ENCODE peak calls at places on chromosomes 5 and 9, in eight cellular contexts. One of them, this sample, is unnamed.

GRCh38 chr5:35374584-35374983 is 144.3 kb upstream of the PRLR start:
- DNase-seq in colonic mucosa: peak
- DNase-seq in fibroblast of lung: no peak
- DNase-seq in endodermal cell: no peak
- DNase-seq in IMR-90: no peak
- DNase-seq in GM12878: no peak
- DNase-seq in adipocyte: no peak
- DNase-seq in H1: no peak
- DNase-seq in this sample: no peak

GRCh38 chr9:99106044-99106375 is 1.1 kb downstream of the TGFBR1 start:
- DNase-seq in endodermal cell: no peak
- DNase-seq in fibroblast of lung: no peak
- DNase-seq in adipocyte: no peak
- DNase-seq in H1: no peak
- DNase-seq in GM12878: no peak
- DNase-seq in colonic mucosa: no peak
- DNase-seq in IMR-90: no peak
- DNase-seq in this sample: no peak

GRCh38 chr9:136361047-136361756 is 2.3 kb downstream of the DNLZ start:
- DNase-seq in colonic mucosa: no peak
- DNase-seq in endodermal cell: no peak
- DNase-seq in H1: no peak
- DNase-seq in IMR-90: peak
- DNase-seq in GM12878: no peak
- DNase-seq in adipocyte: no peak
- DNase-seq in fibroblast of lung: peak
- DNase-seq in this sample: no peak

GRCh38 chr5:38551020-38552017 is 5.1 kb downstream of the LIFR start:
- DNase-seq in H1: no peak
- DNase-seq in fibroblast of lung: peak
- DNase-seq in endodermal cell: peak
- DNase-seq in colonic mucosa: no peak
- DNase-seq in GM12878: no peak
- DNase-seq in IMR-90: peak
- DNase-seq in adipocyte: peak
- DNase-seq in this sample: peak

GRCh38 chr5:126234563-126235195 is 188.5 kb upstream of the GRAMD2B start:
- DNase-seq in H1: no peak
- DNase-seq in fibroblast of lung: peak
- DNase-seq in IMR-90: peak
- DNase-seq in adipocyte: peak
- DNase-seq in colonic mucosa: no peak
- DNase-seq in endodermal cell: peak
- DNase-seq in GM12878: no peak
- DNase-seq in this sample: peak

GRCh38 chr5:17219006-17219422 is 1.6 kb downstream of the BASP1 start:
- DNase-seq in colonic mucosa: no peak
- DNase-seq in adipocyte: peak
- DNase-seq in fibroblast of lung: peak
- DNase-seq in IMR-90: no peak
- DNase-seq in endodermal cell: peak
- DNase-seq in H1: no peak
- DNase-seq in GM12878: no peak
- DNase-seq in this sample: no peak

GRCh38 chr5:160233215-160233614 is 3.9 kb downstream of the FABP6 start:
- DNase-seq in adipocyte: peak
- DNase-seq in colonic mucosa: no peak
- DNase-seq in endodermal cell: no peak
- DNase-seq in IMR-90: peak
- DNase-seq in H1: no peak
- DNase-seq in GM12878: peak
- DNase-seq in fibroblast of lung: peak
- DNase-seq in this sample: no peak

GRCh38 chr5:36662291-36662851 is 56.0 kb downstream of the SLC1A3 start:
- DNase-seq in IMR-90: no peak
- DNase-seq in adipocyte: no peak
- DNase-seq in fibroblast of lung: peak
- DNase-seq in GM12878: no peak
- DNase-seq in colonic mucosa: no peak
- DNase-seq in H1: no peak
- DNase-seq in endodermal cell: peak
- DNase-seq in this sample: no peak

GRCh38 chr9:94250456-94250855 is 8.6 kb upstream of the ZNF169 start:
- DNase-seq in adipocyte: no peak
- DNase-seq in GM12878: no peak
- DNase-seq in IMR-90: no peak
- DNase-seq in colonic mucosa: no peak
- DNase-seq in H1: no peak
- DNase-seq in endodermal cell: peak
- DNase-seq in fibroblast of lung: no peak
- DNase-seq in this sample: no peak

GRCh38 chr5:107580902-107581823 is 89.6 kb downstream of the EFNA5 start:
- DNase-seq in adipocyte: peak
- DNase-seq in endodermal cell: no peak
- DNase-seq in fibroblast of lung: no peak
- DNase-seq in IMR-90: no peak
- DNase-seq in colonic mucosa: no peak
- DNase-seq in H1: no peak
- DNase-seq in GM12878: no peak
- DNase-seq in this sample: no peak

GRCh38 chr9:16150938-16151650 is 598.3 kb downstream of the CCDC171 start:
- DNase-seq in GM12878: peak
- DNase-seq in fibroblast of lung: no peak
- DNase-seq in endodermal cell: no peak
- DNase-seq in adipocyte: no peak
- DNase-seq in H1: no peak
- DNase-seq in colonic mucosa: no peak
- DNase-seq in IMR-90: no peak
- DNase-seq in this sample: no peak

GRCh38 chr9:36902063-36902735 is 131.9 kb downstream of the PAX5 start:
- DNase-seq in colonic mucosa: no peak
- DNase-seq in endodermal cell: peak
- DNase-seq in GM12878: no peak
- DNase-seq in fibroblast of lung: no peak
- DNase-seq in adipocyte: no peak
- DNase-seq in H1: no peak
- DNase-seq in IMR-90: no peak
- DNase-seq in this sample: no peak

GRCh38 chr5:80871541-80871961 is 88.6 kb upstream of the RASGRF2 start:
- DNase-seq in colonic mucosa: no peak
- DNase-seq in adipocyte: no peak
- DNase-seq in fibroblast of lung: peak
- DNase-seq in GM12878: no peak
- DNase-seq in IMR-90: peak
- DNase-seq in endodermal cell: no peak
- DNase-seq in H1: no peak
- DNase-seq in this sample: no peak

GRCh38 chr9:109914280-109915027 is 134.5 kb downstream of the PALM2AKAP2 start:
- DNase-seq in IMR-90: peak
- DNase-seq in colonic mucosa: no peak
- DNase-seq in H1: no peak
- DNase-seq in fibroblast of lung: peak
- DNase-seq in endodermal cell: no peak
- DNase-seq in GM12878: peak
- DNase-seq in adipocyte: peak
- DNase-seq in this sample: no peak

GRCh38 chr5:64834037-64834436 is 65.3 kb downstream of the CWC27 start:
- DNase-seq in endodermal cell: no peak
- DNase-seq in adipocyte: peak
- DNase-seq in fibroblast of lung: peak
- DNase-seq in colonic mucosa: no peak
- DNase-seq in H1: no peak
- DNase-seq in IMR-90: peak
- DNase-seq in GM12878: no peak
- DNase-seq in this sample: no peak

GRCh38 chr5:90645024-90645610 is 86.5 kb downstream of the ADGRV1 start:
- DNase-seq in endodermal cell: peak
- DNase-seq in fibroblast of lung: peak
- DNase-seq in colonic mucosa: no peak
- DNase-seq in H1: peak
- DNase-seq in adipocyte: no peak
- DNase-seq in GM12878: no peak
- DNase-seq in IMR-90: no peak
- DNase-seq in this sample: peak

GRCh38 chr5:169746147-169746694 is 109.1 kb downstream of the DOCK2 start:
- DNase-seq in colonic mucosa: no peak
- DNase-seq in H1: no peak
- DNase-seq in adipocyte: no peak
- DNase-seq in fibroblast of lung: peak
- DNase-seq in endodermal cell: peak
- DNase-seq in GM12878: peak
- DNase-seq in IMR-90: no peak
- DNase-seq in this sample: no peak

GRCh38 chr5:167934561-167934971 is 356.9 kb upstream of the WWC1 start:
- DNase-seq in endodermal cell: no peak
- DNase-seq in GM12878: no peak
- DNase-seq in IMR-90: no peak
- DNase-seq in H1: no peak
- DNase-seq in fibroblast of lung: peak
- DNase-seq in adipocyte: no peak
- DNase-seq in colonic mucosa: no peak
- DNase-seq in this sample: no peak

GRCh38 chr5:153965102-153965645 is 73.5 kb downstream of the FAM114A2 start:
- DNase-seq in fibroblast of lung: peak
- DNase-seq in endodermal cell: peak
- DNase-seq in colonic mucosa: peak
- DNase-seq in GM12878: peak
- DNase-seq in H1: no peak
- DNase-seq in adipocyte: peak
- DNase-seq in IMR-90: peak
- DNase-seq in this sample: peak

DNA sequence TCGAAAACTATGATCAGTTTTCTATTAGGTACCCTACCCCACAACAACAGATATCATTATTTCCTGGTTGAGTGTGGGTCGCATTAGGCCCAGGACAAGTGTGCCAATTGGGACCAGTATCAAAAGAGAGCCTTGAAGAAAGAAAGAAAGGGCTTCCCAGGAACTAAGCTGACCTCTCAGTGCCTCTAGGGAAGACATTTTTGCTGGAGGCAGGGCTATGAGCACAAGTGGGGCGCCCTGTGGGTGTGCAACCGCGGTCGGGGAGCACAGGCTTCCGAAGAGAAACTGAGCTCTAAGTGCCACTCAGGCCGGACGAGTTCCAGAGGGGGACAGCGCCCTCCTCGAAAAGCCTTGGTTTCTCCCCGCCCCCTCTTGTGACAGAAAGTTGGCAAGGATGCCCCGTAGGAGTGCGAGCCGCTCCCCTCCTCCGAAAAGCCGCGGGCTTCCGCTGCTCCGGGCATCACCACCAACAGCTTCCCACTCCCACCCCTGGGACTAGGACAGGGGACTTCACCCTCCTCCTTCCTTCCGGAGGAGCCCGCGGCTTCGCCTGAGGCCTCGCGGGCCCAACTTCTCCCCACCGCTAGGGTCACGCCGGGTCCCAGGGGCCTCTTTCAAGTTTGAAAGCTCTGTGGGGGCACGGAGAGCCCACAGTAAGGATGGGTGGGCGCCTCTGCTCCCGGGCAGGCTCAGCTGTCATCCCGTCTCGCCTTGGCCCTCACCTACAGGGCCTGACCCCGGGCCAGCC is 2.0 kb downstream of the NR2F1-AS1 start:
- DNase-seq in adipocyte: peak
- DNase-seq in H1: no peak
- DNase-seq in colonic mucosa: peak
- DNase-seq in GM12878: no peak
- DNase-seq in endodermal cell: no peak
- DNase-seq in IMR-90: peak
- DNase-seq in fibroblast of lung: peak
- DNase-seq in this sample: no peak
- H3K9ac ChIP-seq in adipocyte: peak
- H3K9ac ChIP-seq in H1: no peak
- H3K9ac ChIP-seq in colonic mucosa: peak
- H3K9ac ChIP-seq in GM12878: no peak
- H3K9ac ChIP-seq in endodermal cell: no peak
- H3K9ac ChIP-seq in IMR-90: peak
- H3K9ac ChIP-seq in fibroblast of lung: peak
- H3K9ac ChIP-seq in this sample: no peak

DNA sequence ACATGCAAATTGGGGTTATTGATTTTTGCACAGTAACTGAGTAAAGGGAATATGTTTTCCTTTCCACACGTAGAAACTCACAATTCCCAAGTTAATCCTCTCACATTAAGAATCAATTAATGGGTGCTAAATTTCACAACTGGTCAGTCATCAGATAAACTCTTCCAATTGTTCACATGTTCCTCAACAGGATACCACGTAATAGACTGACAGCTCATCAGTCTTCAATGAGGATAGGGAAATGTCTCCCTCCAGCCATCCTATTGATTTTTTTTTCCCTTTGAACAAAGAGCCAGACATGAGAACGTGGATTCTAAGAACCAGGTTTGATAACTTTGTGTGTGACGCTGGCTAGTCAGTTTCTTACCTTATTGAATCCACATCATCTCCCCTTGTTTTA is 768 bp upstream of the CER1 start:
- DNase-seq in adipocyte: no peak
- DNase-seq in GM12878: no peak
- DNase-seq in endodermal cell: no peak
- DNase-seq in fibroblast of lung: no peak
- DNase-seq in IMR-90: no peak
- DNase-seq in H1: no peak
- DNase-seq in colonic mucosa: no peak
- DNase-seq in this sample: no peak
- H3K9ac ChIP-seq in adipocyte: no peak
- H3K9ac ChIP-seq in GM12878: no peak
- H3K9ac ChIP-seq in endodermal cell: peak
- H3K9ac ChIP-seq in fibroblast of lung: no peak
- H3K9ac ChIP-seq in IMR-90: no peak
- H3K9ac ChIP-seq in H1: no peak
- H3K9ac ChIP-seq in colonic mucosa: no peak
- H3K9ac ChIP-seq in this sample: no peak

DNA sequence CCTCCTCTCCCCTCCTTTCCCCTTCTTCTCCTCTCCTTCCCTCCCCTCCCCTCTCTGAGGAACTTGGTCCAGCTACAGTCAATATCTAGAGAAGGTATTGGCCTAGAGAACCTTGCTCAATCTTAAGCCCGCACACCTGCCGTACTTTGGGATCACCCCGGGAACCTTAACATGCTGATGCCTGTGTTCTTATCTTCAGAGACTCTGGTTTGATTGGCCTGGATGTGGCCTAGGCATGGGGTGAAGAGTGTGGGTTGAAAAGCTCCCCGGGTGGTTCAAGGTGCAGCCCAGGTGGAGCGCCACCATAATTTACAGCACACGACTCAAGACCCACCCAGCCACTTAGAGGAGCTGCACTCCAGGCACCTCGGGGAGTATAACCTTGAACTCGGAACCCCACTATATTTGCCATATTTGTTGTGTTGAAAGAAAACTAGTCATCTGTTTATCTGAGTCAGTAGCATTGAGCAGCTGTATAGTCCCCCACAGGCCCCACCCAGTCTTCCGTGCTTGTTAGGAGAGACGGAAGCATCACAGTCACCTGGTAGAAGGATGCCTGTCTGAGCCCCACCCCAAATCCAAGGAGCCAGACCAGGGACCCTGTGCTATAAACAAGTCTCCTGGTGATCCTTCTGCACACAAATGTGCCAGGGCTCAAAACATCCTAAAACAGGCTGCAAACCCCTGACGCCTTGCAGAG is 14.4 kb upstream of the PHF19 start:
- DNase-seq in fibroblast of lung: no peak
- DNase-seq in colonic mucosa: no peak
- DNase-seq in H1: no peak
- DNase-seq in IMR-90: peak
- DNase-seq in adipocyte: no peak
- DNase-seq in endodermal cell: no peak
- DNase-seq in GM12878: no peak
- DNase-seq in this sample: no peak
- H3K9ac ChIP-seq in fibroblast of lung: no peak
- H3K9ac ChIP-seq in colonic mucosa: peak
- H3K9ac ChIP-seq in H1: no peak
- H3K9ac ChIP-seq in IMR-90: no peak
- H3K9ac ChIP-seq in adipocyte: no peak
- H3K9ac ChIP-seq in endodermal cell: no peak
- H3K9ac ChIP-seq in GM12878: peak
- H3K9ac ChIP-seq in this sample: no peak

GRCh38 chr9:132005896-132006295 is 73.8 kb downstream of the MED27 start:
- DNase-seq in endodermal cell: no peak
- DNase-seq in H1: no peak
- DNase-seq in fibroblast of lung: peak
- DNase-seq in adipocyte: no peak
- DNase-seq in IMR-90: peak
- DNase-seq in colonic mucosa: no peak
- DNase-seq in GM12878: no peak
- DNase-seq in this sample: no peak
- H3K9ac ChIP-seq in endodermal cell: peak
- H3K9ac ChIP-seq in H1: no peak
- H3K9ac ChIP-seq in fibroblast of lung: no peak
- H3K9ac ChIP-seq in adipocyte: peak
- H3K9ac ChIP-seq in IMR-90: peak
- H3K9ac ChIP-seq in colonic mucosa: no peak
- H3K9ac ChIP-seq in GM12878: no peak
- H3K9ac ChIP-seq in this sample: no peak

This sample was measured in NT2/D1.